ENCODE peak calls at places on chromosomes 16 and 17, in ten cellular contexts. C is fibroblast of the aortic adventitia, Z is AG10803, D is cardiac muscle cell, Q is transverse colon, H is lower lobe of right lung, T is heart left ventricle, P is GM12865, L is heart right ventricle, O is astrocyte. X is an unnamed sample.

GRCh38 chr17:35345926-35346771 is 27.3 kb downstream of the SLFN11 start:
- DNase-seq in C (peak; percentile 60), Z (peak; percentile 52), D (peak; percentile 4), Q (peak; percentile 54), H (peak; percentile 85), T (peak; percentile 89), P (no peak), L (peak; percentile 78), O (peak; percentile 29), X (peak; percentile 81)

GRCh38 chr16:85639529-85640253 is 26.6 kb downstream of the GSE1 start:
- DNase-seq in C (no peak), Z (peak; percentile 45), D (no peak), Q (no peak), H (no peak), T (peak; percentile 75), P (no peak), L (peak; percentile 80), O (no peak), X (no peak)

GRCh38 chr17:44518032-44518431 is 14.8 kb upstream of the GPATCH8 start:
- DNase-seq in C (peak; percentile 44), Z (peak; percentile 49), D (no peak), Q (no peak), H (no peak), T (no peak), P (no peak), L (no peak), O (no peak), X (peak; percentile 59)

GRCh38 chr16:1414532-1415265 is at the start of gene UNKL:
- DNase-seq in C (peak; percentile 47), Z (peak; percentile 52), D (peak; percentile 82), Q (peak; percentile 85), H (peak; percentile 89), T (peak; percentile 81), P (peak; percentile 88), L (peak; percentile 87), O (no peak), X (peak; percentile 35)

GRCh38 chr17:18059283-18059682 is 20.1 kb downstream of the GID4 start:
- DNase-seq in C (no peak), Z (no peak), D (no peak), Q (no peak), H (no peak), T (no peak), P (no peak), L (no peak), O (no peak), X (no peak)

GRCh38 chr17:77721823-77722160 is 236.7 kb upstream of the TNRC6C start:
- DNase-seq in C (no peak), Z (no peak), D (no peak), Q (no peak), H (no peak), T (no peak), P (no peak), L (no peak), O (no peak), X (no peak)

GRCh38 chr16:69199382-69199781 is 12.4 kb downstream of the SNTB2 start:
- DNase-seq in C (peak; percentile 68), Z (peak; percentile 61), D (no peak), Q (no peak), H (no peak), T (no peak), P (no peak), L (no peak), O (peak; percentile 77), X (peak; percentile 94)

GRCh38 chr17:58278661-58279015 is 2.1 kb downstream of the MPO start:
- DNase-seq in C (peak; percentile 13), Z (peak; percentile 9), D (no peak), Q (no peak), H (no peak), T (peak; percentile 33), P (no peak), L (peak; percentile 48), O (no peak), X (peak; percentile 10)

GRCh38 chr17:57335195-57335792 is 79.0 kb downstream of the MSI2 start:
- DNase-seq in C (no peak), Z (no peak), D (no peak), Q (no peak), H (no peak), T (no peak), P (no peak), L (no peak), O (no peak), X (no peak)

GRCh38 chr17:70906808-70907207 is 737.5 kb downstream of the KCNJ2 start:
- DNase-seq in C (peak; percentile 52), Z (peak; percentile 61), D (peak; percentile 58), Q (no peak), H (no peak), T (no peak), P (no peak), L (no peak), O (peak; percentile 83), X (peak; percentile 25)

GRCh38 chr16:49605536-49606241 is 232.1 kb downstream of the C16orf78 start:
- DNase-seq in C (no peak), Z (no peak), D (no peak), Q (no peak), H (no peak), T (no peak), P (no peak), L (no peak), O (no peak), X (no peak)

GRCh38 chr16:49604602-49605001 is 231.0 kb downstream of the C16orf78 start:
- DNase-seq in C (no peak), Z (no peak), D (no peak), Q (no peak), H (no peak), T (no peak), P (no peak), L (no peak), O (no peak), X (no peak)

GRCh38 chr16:49608095-49608494 is 234.5 kb downstream of the C16orf78 start:
- DNase-seq in C (no peak), Z (no peak), D (peak; percentile 46), Q (no peak), H (no peak), T (no peak), P (no peak), L (no peak), O (no peak), X (peak; percentile 23)

GRCh38 chr16:49603956-49604355 is 230.4 kb downstream of the C16orf78 start:
- DNase-seq in C (no peak), Z (no peak), D (no peak), Q (no peak), H (no peak), T (no peak), P (no peak), L (no peak), O (no peak), X (no peak)

DNA sequence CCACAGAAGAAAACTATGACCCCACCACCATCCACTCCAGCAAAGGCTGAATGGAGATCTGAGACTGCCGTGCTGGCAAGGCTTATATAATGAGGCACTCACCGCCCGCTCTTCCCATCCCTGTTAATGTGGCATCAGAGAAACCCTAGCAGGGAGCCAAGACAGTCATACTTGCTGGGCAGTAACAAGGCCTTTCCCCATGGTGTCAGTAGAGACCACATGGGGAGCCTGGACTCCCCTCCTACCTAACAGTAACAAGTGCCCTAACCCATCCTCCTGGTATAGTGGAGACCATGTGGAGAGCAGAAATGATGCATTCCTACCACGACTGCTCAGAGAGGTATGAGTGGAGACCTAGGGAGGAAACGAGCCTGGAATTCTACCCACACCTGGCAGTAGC is 235.2 kb downstream of the C16orf78 start:
- DNase-seq in C (peak; percentile 74), Z (peak; percentile 45), D (peak; percentile 75), Q (no peak), H (no peak), T (no peak), P (peak; percentile 55), L (no peak), O (peak; percentile 58), X (peak; percentile 74)
- TF ChIP-seq CTCF in C (peak; percentile 87), Z (peak; percentile 58), D (peak; percentile 76), Q (peak; percentile 20), H (peak; percentile 36), T (peak; percentile 64), P (peak; percentile 54), L (peak; percentile 60), O (peak; percentile 67), X (peak; percentile 77)

DNA sequence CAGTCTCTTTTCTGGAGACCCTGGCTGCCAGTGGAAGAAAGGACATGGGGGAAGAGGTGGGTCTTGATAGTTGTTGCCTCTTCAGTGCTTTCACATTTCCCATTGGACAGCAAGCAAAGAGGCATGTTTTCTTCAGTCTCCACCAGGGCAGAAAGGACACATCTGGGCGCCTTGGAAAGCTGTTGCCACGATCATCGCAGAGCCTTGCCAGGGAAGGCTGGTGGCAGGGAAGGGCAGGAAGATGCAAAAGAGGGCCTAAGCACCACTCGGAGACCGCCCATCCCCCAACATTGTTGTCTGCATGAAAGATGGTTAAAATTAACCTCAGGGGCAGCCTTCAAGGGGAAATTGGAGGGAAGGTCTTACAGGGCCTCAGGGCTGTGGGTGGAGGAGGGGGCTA is 114.1 kb downstream of the SOX9 start:
- DNase-seq in C (no peak), Z (no peak), D (peak; percentile 11), Q (no peak), H (no peak), T (no peak), P (no peak), L (no peak), O (no peak), X (no peak)
- H3K4me3 ChIP-seq in C (no peak overlapping the region), Z (no peak overlapping the region), D (no peak overlapping the region), Q (no peak overlapping the region), H (no peak overlapping the region), T (no peak overlapping the region), P (no peak overlapping the region), L (no peak overlapping the region), O (no peak overlapping the region), X (no peak overlapping the region)

GRCh38 chr16:31073073-31073822 is 792 bp downstream of the ZNF668 start:
- DNase-seq in C (peak; percentile 88), Z (peak; percentile 90), D (peak; percentile 95), Q (peak; percentile 94), H (peak; percentile 94), T (peak; percentile 94), P (peak; percentile 90), L (peak; percentile 90), O (peak; percentile 89), X (peak; percentile 87)
- TF ChIP-seq CTCF in C (no peak), Z (no peak), D (no peak), Q (no peak), H (no peak), T (no peak), P (no peak), L (no peak), O (no peak), X (no peak)

GRCh38 chr17:75036643-75037268 is 10.0 kb downstream of the ATP5PD start:
- DNase-seq in C (peak; percentile 97), Z (peak; percentile 82), D (peak; percentile 11), Q (peak; percentile 90), H (peak; percentile 81), T (peak; percentile 91), P (no peak), L (peak; percentile 86), O (peak; percentile 61), X (peak; percentile 97)

GRCh38 chr17:75041656-75042280 is 5.0 kb downstream of the ATP5PD start:
- DNase-seq in C (no peak), Z (no peak), D (no peak), Q (no peak), H (no peak), T (no peak), P (no peak), L (no peak), O (no peak), X (no peak)

GRCh38 chr17:75034236-75034908 is 12.4 kb downstream of the ATP5PD start:
- DNase-seq in C (peak; percentile 87), Z (peak; percentile 85), D (peak; percentile 89), Q (peak; percentile 88), H (peak; percentile 89), T (peak; percentile 85), P (peak; percentile 95), L (peak; percentile 81), O (peak; percentile 71), X (peak; percentile 88)

GRCh38 chr17:75044716-75045115 is 2.1 kb downstream of the ATP5PD start:
- DNase-seq in C (no peak), Z (no peak), D (no peak), Q (no peak), H (no peak), T (no peak), P (no peak), L (no peak), O (no peak), X (no peak)

GRCh38 chr17:75039238-75039637 is 7.5 kb downstream of the ATP5PD start:
- DNase-seq in C (no peak), Z (no peak), D (no peak), Q (no peak), H (no peak), T (no peak), P (no peak), L (no peak), O (no peak), X (no peak)
- H3K4me3 ChIP-seq in C (no peak overlapping the region), Z (no peak overlapping the region), D (no peak overlapping the region), Q (no peak overlapping the region), H (no peak overlapping the region), T (no peak overlapping the region), P (no peak overlapping the region), L (no peak overlapping the region), O (no peak overlapping the region), X (no peak overlapping the region)